ENCODE peak calls at places on chromosomes 4 and X, in four cellular contexts. N is psoas muscle, J is mammary epithelial cell, I is HCT116. Q is an unnamed sample. For H3K4me1, the result is how much of the 10 kb centered on the place peaks cover.

GRCh38 chr4:3646280-3646679 is 114.1 kb upstream of the LRPAP1 start:
- DNase-seq in J (no peak), N (no peak), I (no peak), Q (no peak)

GRCh38 chrX:129721414-129721813 is 17.4 kb upstream of the XPNPEP2 start:
- DNase-seq in J (no peak), I (no peak), N (no peak), Q (no peak)

GRCh38 chr4:119834901-119835300 is 206.3 kb upstream of the PDE5A start:
- DNase-seq in I (no peak), J (no peak), N (no peak), Q (no peak)

GRCh38 chr4:3111461-3111860 is 37.0 kb downstream of the HTT start:
- DNase-seq in I (no peak), N (no peak), J (no peak), Q (no peak)

GRCh38 chr4:75512336-75513211 is 1.6 kb downstream of the RCHY1 start:
- DNase-seq in I (no peak), J (peak), N (no peak), Q (no peak)

GRCh38 chr4:107693132-107693531 is 26.9 kb downstream of the PAPSS1 start:
- DNase-seq in N (no peak), J (no peak), I (no peak), Q (no peak)

GRCh38 chr4:89336818-89337395 is 29.3 kb upstream of the GPRIN3 start:
- DNase-seq in I (no peak), N (no peak), J (no peak), Q (no peak)

GRCh38 chr4:184826315-184827266 is 823 bp upstream of the ACSL1 start:
- DNase-seq in N (peak), I (no peak), J (no peak), Q (peak)

GRCh38 chr4:180861651-180862050 is 1381.6 kb upstream of the TENM3 start:
- DNase-seq in J (no peak), I (no peak), N (no peak), Q (no peak)

GRCh38 chr4:119103263-119103662 is 32.4 kb upstream of the MYOZ2 start:
- DNase-seq in J (peak), I (peak), N (peak), Q (peak)

GRCh38 chr4:182124359-182124758 is 118.8 kb upstream of the TENM3 start:
- DNase-seq in N (no peak), I (no peak), J (peak), Q (no peak)

GRCh38 chrX:2894885-2895292 is 34.2 kb downstream of the ARSD start:
- DNase-seq in N (no peak), I (no peak), J (no peak), Q (no peak)

GRCh38 chr4:184792950-184793555 is 32.7 kb downstream of the ACSL1 start:
- DNase-seq in I (peak), N (no peak), J (peak), Q (no peak)

GRCh38 chr4:158172558-158173258 is at the start of gene GASK1B:
- DNase-seq in I (peak), N (no peak), J (peak), Q (peak)

GRCh38 chr4:113828712-113829111 is 67.2 kb upstream of the CAMK2D start:
- DNase-seq in I (no peak), J (no peak), N (no peak), Q (no peak)

GRCh38 chr4:164009435-164009834 is 514.9 kb downstream of the TMA16 start:
- DNase-seq in N (no peak), J (no peak), I (no peak), Q (no peak)

GRCh38 chrX:72053508-72053907 is 78.2 kb downstream of the RTL5 start:
- DNase-seq in I (no peak), N (no peak), J (no peak), Q (no peak)

GRCh38 chr4:60992037-60992436 is 208.1 kb upstream of the ADGRL3 start:
- DNase-seq in N (no peak), J (peak), I (no peak), Q (no peak)

GRCh38 chr4:86831262-86832090 is 17.7 kb downstream of the SLC10A6 start:
- DNase-seq in I (peak), J (peak), N (no peak), Q (no peak)

GRCh38 chr4:166014411-166014810 is 141.4 kb downstream of the TLL1 start:
- DNase-seq in I (no peak), J (peak), N (no peak), Q (no peak)

GRCh38 chrX:44903107-44903506 is 30.1 kb downstream of the KDM6A start:
- DNase-seq in N (no peak), I (peak), J (peak), Q (no peak)

GRCh38 chrX:41064028-41064427 is 21.2 kb upstream of the USP9X start:
- DNase-seq in J (peak), I (no peak), N (no peak), Q (no peak)

GRCh38 chr4:48909697-48910096 is 3.1 kb upstream of the OCIAD2 start:
- DNase-seq in I (peak), N (no peak), J (peak), Q (no peak)

GRCh38 chr4:117491531-117491930 is 406.2 kb upstream of the TRAM1L1 start:
- DNase-seq in I (no peak), J (no peak), N (no peak), Q (no peak)

GRCh38 chr4:8533274-8533865 is 46.8 kb upstream of the GPR78 start:
- DNase-seq in N (no peak), I (no peak), J (no peak), Q (no peak)

GRCh38 chrX:22760513-22761057 is 239.2 kb upstream of the DDX53 start:
- DNase-seq in J (no peak), N (no peak), I (no peak), Q (no peak)

GRCh38 chrX:23380581-23380980 is 45.9 kb downstream of the PTCHD1 start:
- DNase-seq in I (no peak), N (no peak), J (no peak), Q (no peak)

GRCh38 chrX:136227948-136228584 is 23.1 kb downstream of the MAP7D3 start:
- DNase-seq in J (no peak), N (no peak), I (no peak), Q (no peak)

GRCh38 chr4:153096344-153096743 is 107.9 kb upstream of the TRIM2 start:
- DNase-seq in N (no peak), I (no peak), J (no peak), Q (no peak)

GRCh38 chrX:118634336-118634735 is 93.1 kb upstream of the IL13RA1 start:
- DNase-seq in I (no peak), N (no peak), J (no peak), Q (no peak)

GRCh38 chr4:52588097-52588496 is 71.0 kb downstream of the USP46 start:
- DNase-seq in I (peak), N (peak), J (no peak), Q (no peak)

GRCh38 chr4:152283806-152284470 is 252.0 kb downstream of the FBXW7 start:
- DNase-seq in I (no peak), N (no peak), J (peak), Q (no peak)

GRCh38 chr4:174244441-174244840 is 39.0 kb downstream of the FBXO8 start:
- DNase-seq in I (no peak), J (peak), N (no peak), Q (no peak)

GRCh38 chr4:173879286-173879908 is 349.4 kb upstream of the HAND2 start:
- DNase-seq in J (no peak), N (no peak), I (no peak), Q (no peak)

GRCh38 chr4:89769856-89770255 is 67.1 kb downstream of the SNCA start:
- DNase-seq in J (no peak), I (no peak), N (no peak), Q (no peak)

GRCh38 chrX:47751670-47752069 is 85.0 kb upstream of the ZNF81 start:
- DNase-seq in J (peak), I (peak), N (peak), Q (no peak)

GRCh38 chr4:86706923-86707597 is 112.9 kb downstream of the PTPN13 start:
- DNase-seq in J (peak), N (no peak), I (no peak), Q (no peak)

GRCh38 chr4:24924309-24924781 is 11.5 kb upstream of the CCDC149 start:
- DNase-seq in I (no peak), N (no peak), J (peak), Q (no peak)

GRCh38 chr4:102825261-102826071 is 1.9 kb downstream of the UBE2D3 start:
- DNase-seq in J (peak), N (no peak), I (peak), Q (no peak)

GRCh38 chr4:102828497-102828808 is 1.1 kb upstream of the UBE2D3 start:
- DNase-seq in I (no peak), N (no peak), J (no peak), Q (no peak)

GRCh38 chr4:102826105-102826889 is 1.1 kb downstream of the UBE2D3 start:
- DNase-seq in J (no peak), N (no peak), I (no peak), Q (no peak)

GRCh38 chr4:102827674-102828496 is 534 bp upstream of the UBE2D3 start:
- DNase-seq in I (peak), J (peak), N (peak), Q (peak)

GRCh38 chr4:102826890-102827673 is at the start of gene UBE2D3:
- DNase-seq in I (peak), J (peak), N (peak), Q (peak)
- TF ChIP-seq CTCF in I (no peak), J (no peak), N (no peak), Q (no peak)

GRCh38 chr4:99185581-99185980 is 33.5 kb downstream of the ADH6 start:
- DNase-seq in I (no peak), N (no peak), J (no peak), Q (no peak)
- H3K27ac ChIP-seq in I (no peak), N (no peak), J (no peak), Q (no peak)

GRCh38 chr4:7304436-7304835 is 112.1 kb downstream of the SORCS2 start:
- DNase-seq in J (no peak), N (no peak), I (no peak), Q (no peak)
- H3K4me1 ChIP-seq in J (under half), N (under half), I (under half), Q (under half)

DNA sequence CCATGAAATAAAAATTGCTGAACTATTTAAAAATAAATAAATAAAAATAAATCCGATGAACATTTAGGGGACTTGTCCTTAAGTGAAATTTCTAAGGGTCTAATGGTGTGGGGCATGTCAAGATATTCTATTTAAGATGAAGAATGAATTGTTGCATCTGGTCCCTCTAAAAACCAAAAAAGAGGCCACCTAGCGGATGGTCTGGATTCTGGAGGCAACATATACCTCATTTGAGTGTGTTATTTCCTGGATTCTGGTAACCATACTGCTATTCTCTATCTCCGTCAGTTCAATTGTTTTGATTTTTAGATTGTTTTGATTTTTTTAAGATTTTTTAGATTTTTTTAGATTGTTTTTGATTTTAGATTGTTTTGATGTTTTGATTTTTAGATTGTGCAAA is 28.3 kb downstream of the AGTR2 start:
- DNase-seq in I (no peak), J (no peak), N (no peak), Q (no peak)
- TF ChIP-seq CTCF in I (no peak), J (peak), N (no peak), Q (no peak)

DNA sequence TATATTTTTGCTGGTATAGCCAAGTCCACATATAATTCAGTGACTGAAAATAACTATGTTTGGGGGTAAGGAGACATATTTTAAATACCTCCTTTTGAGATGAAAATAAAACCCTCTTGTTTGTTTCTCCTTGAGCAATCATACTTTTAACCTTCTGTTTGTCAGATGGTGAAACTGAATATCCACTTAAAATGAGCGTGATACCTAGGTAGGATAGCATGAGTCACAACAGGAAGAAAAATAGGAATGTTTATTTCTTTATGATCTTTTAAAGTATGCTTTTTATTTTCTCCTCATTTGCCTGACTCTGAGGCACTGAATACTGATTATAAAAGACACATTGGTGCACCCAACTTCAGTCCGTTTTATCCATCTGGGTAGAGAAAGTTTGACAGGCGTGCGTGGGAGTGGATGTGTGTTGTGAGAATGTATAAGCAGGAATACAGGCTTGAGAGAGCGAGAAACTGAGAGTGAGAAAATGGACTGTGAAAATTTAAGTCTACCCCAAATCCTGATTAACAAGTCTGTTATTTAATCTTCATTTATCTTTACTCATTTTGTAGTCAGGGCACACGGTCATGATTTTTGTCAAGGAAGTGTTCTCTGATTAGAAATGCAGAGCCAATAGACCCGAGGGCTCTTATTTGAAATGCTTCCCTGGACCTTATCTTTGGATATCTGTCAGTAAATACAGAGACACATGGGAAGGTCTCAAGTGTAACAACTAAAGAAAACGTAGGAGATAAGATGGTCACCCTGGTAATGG is 62.1 kb upstream of the ANTXR2 start:
- DNase-seq in N (no peak), I (no peak), J (peak), Q (no peak)
- H3K27ac ChIP-seq in N (no peak), I (no peak), J (no peak), Q (no peak)